ENCODE peak calls at places on chromosomes 5 and 9, in eight cellular contexts. One of them, this sample, is unnamed.

GRCh38 chr5:133610489-133611356 is 1.6 kb downstream of the FSTL4 start:
- DNase-seq in ovary: no peak
- DNase-seq in AG04449: no peak
- DNase-seq in AG09319: no peak
- DNase-seq in stimulated activated CD4-positive, alpha-beta T cell treated with anti-CD3 and anti-CD28 coated beads, Interleukin-15, amount 100 ng/mL, for 24 hours: peak
- DNase-seq in RPMI7951: peak
- DNase-seq in non-pigmented ciliary epithelial cell: no peak
- DNase-seq in left ventricle myocardium superior: peak
- DNase-seq in this sample: peak

GRCh38 chr5:50763356-50763755 is 96.9 kb downstream of the PARP8 start:
- DNase-seq in RPMI7951: no peak
- DNase-seq in ovary: no peak
- DNase-seq in non-pigmented ciliary epithelial cell: no peak
- DNase-seq in AG09319: no peak
- DNase-seq in left ventricle myocardium superior: no peak
- DNase-seq in AG04449: no peak
- DNase-seq in stimulated activated CD4-positive, alpha-beta T cell treated with anti-CD3 and anti-CD28 coated beads, Interleukin-15, amount 100 ng/mL, for 24 hours: no peak
- DNase-seq in this sample: no peak

GRCh38 chr9:17003576-17004240 is 131.1 kb upstream of the CNTLN start:
- DNase-seq in left ventricle myocardium superior: no peak
- DNase-seq in AG04449: no peak
- DNase-seq in ovary: no peak
- DNase-seq in RPMI7951: peak
- DNase-seq in AG09319: no peak
- DNase-seq in stimulated activated CD4-positive, alpha-beta T cell treated with anti-CD3 and anti-CD28 coated beads, Interleukin-15, amount 100 ng/mL, for 24 hours: no peak
- DNase-seq in non-pigmented ciliary epithelial cell: no peak
- DNase-seq in this sample: no peak

GRCh38 chr5:128535225-128535624 is 2.8 kb downstream of the FBN2 start:
- DNase-seq in RPMI7951: no peak
- DNase-seq in left ventricle myocardium superior: no peak
- DNase-seq in stimulated activated CD4-positive, alpha-beta T cell treated with anti-CD3 and anti-CD28 coated beads, Interleukin-15, amount 100 ng/mL, for 24 hours: no peak
- DNase-seq in ovary: no peak
- DNase-seq in AG04449: no peak
- DNase-seq in non-pigmented ciliary epithelial cell: no peak
- DNase-seq in AG09319: no peak
- DNase-seq in this sample: no peak

GRCh38 chr9:137254624-137255447 is at the start of gene NELFB:
- DNase-seq in non-pigmented ciliary epithelial cell: no peak
- DNase-seq in ovary: peak
- DNase-seq in left ventricle myocardium superior: peak
- DNase-seq in AG09319: peak
- DNase-seq in stimulated activated CD4-positive, alpha-beta T cell treated with anti-CD3 and anti-CD28 coated beads, Interleukin-15, amount 100 ng/mL, for 24 hours: peak
- DNase-seq in RPMI7951: peak
- DNase-seq in AG04449: no peak
- DNase-seq in this sample: peak

GRCh38 chr9:75001719-75002421 is 26.2 kb downstream of the CARNMT1 start:
- DNase-seq in left ventricle myocardium superior: no peak
- DNase-seq in AG09319: peak
- DNase-seq in ovary: no peak
- DNase-seq in RPMI7951: peak
- DNase-seq in non-pigmented ciliary epithelial cell: peak
- DNase-seq in AG04449: peak
- DNase-seq in stimulated activated CD4-positive, alpha-beta T cell treated with anti-CD3 and anti-CD28 coated beads, Interleukin-15, amount 100 ng/mL, for 24 hours: no peak
- DNase-seq in this sample: no peak

GRCh38 chr5:171750316-171750788 is 35.3 kb upstream of the SMIM23 start:
- DNase-seq in stimulated activated CD4-positive, alpha-beta T cell treated with anti-CD3 and anti-CD28 coated beads, Interleukin-15, amount 100 ng/mL, for 24 hours: peak
- DNase-seq in non-pigmented ciliary epithelial cell: no peak
- DNase-seq in RPMI7951: peak
- DNase-seq in ovary: no peak
- DNase-seq in AG09319: no peak
- DNase-seq in AG04449: no peak
- DNase-seq in left ventricle myocardium superior: peak
- DNase-seq in this sample: peak

GRCh38 chr5:92580814-92581213 is 1000.2 kb downstream of the NR2F1-AS1 start:
- DNase-seq in stimulated activated CD4-positive, alpha-beta T cell treated with anti-CD3 and anti-CD28 coated beads, Interleukin-15, amount 100 ng/mL, for 24 hours: no peak
- DNase-seq in AG04449: no peak
- DNase-seq in left ventricle myocardium superior: no peak
- DNase-seq in non-pigmented ciliary epithelial cell: no peak
- DNase-seq in AG09319: no peak
- DNase-seq in RPMI7951: peak
- DNase-seq in ovary: no peak
- DNase-seq in this sample: no peak

GRCh38 chr5:173625686-173626500 is 9.4 kb upstream of the BOD1 start:
- DNase-seq in ovary: no peak
- DNase-seq in left ventricle myocardium superior: no peak
- DNase-seq in AG09319: no peak
- DNase-seq in non-pigmented ciliary epithelial cell: no peak
- DNase-seq in RPMI7951: peak
- DNase-seq in stimulated activated CD4-positive, alpha-beta T cell treated with anti-CD3 and anti-CD28 coated beads, Interleukin-15, amount 100 ng/mL, for 24 hours: no peak
- DNase-seq in AG04449: no peak
- DNase-seq in this sample: no peak

GRCh38 chr5:36359267-36359666 is 57.6 kb upstream of the RANBP3L start:
- DNase-seq in non-pigmented ciliary epithelial cell: no peak
- DNase-seq in AG09319: no peak
- DNase-seq in stimulated activated CD4-positive, alpha-beta T cell treated with anti-CD3 and anti-CD28 coated beads, Interleukin-15, amount 100 ng/mL, for 24 hours: no peak
- DNase-seq in RPMI7951: peak
- DNase-seq in ovary: no peak
- DNase-seq in AG04449: no peak
- DNase-seq in left ventricle myocardium superior: no peak
- DNase-seq in this sample: no peak

GRCh38 chr9:122036988-122037387 is 56.1 kb downstream of the TTLL11 start:
- DNase-seq in left ventricle myocardium superior: no peak
- DNase-seq in AG09319: no peak
- DNase-seq in AG04449: no peak
- DNase-seq in ovary: no peak
- DNase-seq in stimulated activated CD4-positive, alpha-beta T cell treated with anti-CD3 and anti-CD28 coated beads, Interleukin-15, amount 100 ng/mL, for 24 hours: no peak
- DNase-seq in non-pigmented ciliary epithelial cell: no peak
- DNase-seq in RPMI7951: peak
- DNase-seq in this sample: no peak

GRCh38 chr9:98518556-98518955 is 190.2 kb downstream of the GABBR2 start:
- DNase-seq in AG09319: no peak
- DNase-seq in left ventricle myocardium superior: no peak
- DNase-seq in non-pigmented ciliary epithelial cell: no peak
- DNase-seq in RPMI7951: no peak
- DNase-seq in stimulated activated CD4-positive, alpha-beta T cell treated with anti-CD3 and anti-CD28 coated beads, Interleukin-15, amount 100 ng/mL, for 24 hours: no peak
- DNase-seq in ovary: no peak
- DNase-seq in AG04449: no peak
- DNase-seq in this sample: no peak

GRCh38 chr5:115246361-115246991 is 16.2 kb downstream of the PGGT1B start:
- DNase-seq in stimulated activated CD4-positive, alpha-beta T cell treated with anti-CD3 and anti-CD28 coated beads, Interleukin-15, amount 100 ng/mL, for 24 hours: no peak
- DNase-seq in AG09319: no peak
- DNase-seq in left ventricle myocardium superior: no peak
- DNase-seq in AG04449: no peak
- DNase-seq in ovary: no peak
- DNase-seq in non-pigmented ciliary epithelial cell: no peak
- DNase-seq in RPMI7951: peak
- DNase-seq in this sample: no peak

GRCh38 chr9:13688990-13689600 is 409.6 kb upstream of the MPDZ start:
- DNase-seq in AG09319: no peak
- DNase-seq in RPMI7951: no peak
- DNase-seq in ovary: no peak
- DNase-seq in non-pigmented ciliary epithelial cell: no peak
- DNase-seq in AG04449: no peak
- DNase-seq in left ventricle myocardium superior: peak
- DNase-seq in stimulated activated CD4-positive, alpha-beta T cell treated with anti-CD3 and anti-CD28 coated beads, Interleukin-15, amount 100 ng/mL, for 24 hours: no peak
- DNase-seq in this sample: no peak

GRCh38 chr9:115262952-115263351 is 145.0 kb upstream of the TNC start:
- DNase-seq in AG09319: no peak
- DNase-seq in left ventricle myocardium superior: no peak
- DNase-seq in stimulated activated CD4-positive, alpha-beta T cell treated with anti-CD3 and anti-CD28 coated beads, Interleukin-15, amount 100 ng/mL, for 24 hours: no peak
- DNase-seq in RPMI7951: peak
- DNase-seq in AG04449: no peak
- DNase-seq in ovary: no peak
- DNase-seq in non-pigmented ciliary epithelial cell: no peak
- DNase-seq in this sample: no peak

GRCh38 chr5:179413711-179414458 is 68.6 kb upstream of the ADAMTS2 start:
- DNase-seq in left ventricle myocardium superior: no peak
- DNase-seq in non-pigmented ciliary epithelial cell: no peak
- DNase-seq in stimulated activated CD4-positive, alpha-beta T cell treated with anti-CD3 and anti-CD28 coated beads, Interleukin-15, amount 100 ng/mL, for 24 hours: no peak
- DNase-seq in AG09319: no peak
- DNase-seq in ovary: no peak
- DNase-seq in AG04449: no peak
- DNase-seq in RPMI7951: no peak
- DNase-seq in this sample: no peak

GRCh38 chr9:134641989-134642384 is 384 bp downstream of the COL5A1 start:
- DNase-seq in ovary: no peak
- DNase-seq in AG09319: no peak
- DNase-seq in stimulated activated CD4-positive, alpha-beta T cell treated with anti-CD3 and anti-CD28 coated beads, Interleukin-15, amount 100 ng/mL, for 24 hours: no peak
- DNase-seq in RPMI7951: no peak
- DNase-seq in non-pigmented ciliary epithelial cell: no peak
- DNase-seq in left ventricle myocardium superior: peak
- DNase-seq in AG04449: no peak
- DNase-seq in this sample: no peak

GRCh38 chr9:106333487-106333886 is 529.5 kb upstream of the ZNF462 start:
- DNase-seq in ovary: no peak
- DNase-seq in left ventricle myocardium superior: no peak
- DNase-seq in AG09319: no peak
- DNase-seq in AG04449: no peak
- DNase-seq in RPMI7951: no peak
- DNase-seq in stimulated activated CD4-positive, alpha-beta T cell treated with anti-CD3 and anti-CD28 coated beads, Interleukin-15, amount 100 ng/mL, for 24 hours: no peak
- DNase-seq in non-pigmented ciliary epithelial cell: no peak
- DNase-seq in this sample: no peak

GRCh38 chr5:6584727-6585126 is 48.1 kb downstream of the NSUN2 start:
- DNase-seq in AG09319: no peak
- DNase-seq in non-pigmented ciliary epithelial cell: no peak
- DNase-seq in stimulated activated CD4-positive, alpha-beta T cell treated with anti-CD3 and anti-CD28 coated beads, Interleukin-15, amount 100 ng/mL, for 24 hours: no peak
- DNase-seq in AG04449: no peak
- DNase-seq in ovary: no peak
- DNase-seq in left ventricle myocardium superior: no peak
- DNase-seq in RPMI7951: no peak
- DNase-seq in this sample: no peak